ENCODE peak calls at places on chromosome 14, in ten cellular contexts. One of them, this sample, is unnamed.

GRCh38 chr14:61894452-61895077 is 132.3 kb downstream of the SNAPC1 start:
- DNase-seq in activated T-cell treated with anti-CD3 and anti-CD28 coated beads, Interleukin-2, amount 50 U/mL, for 24 hours: peak; percentile 56
- DNase-seq in heart left ventricle: peak; percentile 42
- DNase-seq in stimulated activated CD4-positive, alpha-beta T cell treated with anti-CD3 and anti-CD28 coated beads, Interleukin-1b, Interleukin-23, amount 100 ng/mL, for 24 hours: peak; percentile 52
- DNase-seq in NCI-H2171: peak; percentile 94
- DNase-seq in stimulated activated CD8-positive, alpha-beta memory T cell treated with anti-CD3 and anti-CD28 coated beads, Interleukin-2, amount 100 ng/mL, for 1 hour: no peak
- DNase-seq in AG08395: peak; percentile 72
- DNase-seq in AG20443: peak; percentile 81
- DNase-seq in mesothelial cell of epicardium: peak; percentile 40
- DNase-seq in fibroblast of mammary gland: peak; percentile 64
- DNase-seq in this sample: peak; percentile 63

GRCh38 chr14:21543426-21544350 is 17.5 kb upstream of the SALL2 start:
- DNase-seq in activated T-cell treated with anti-CD3 and anti-CD28 coated beads, Interleukin-2, amount 50 U/mL, for 24 hours: no peak
- DNase-seq in heart left ventricle: no peak
- DNase-seq in stimulated activated CD4-positive, alpha-beta T cell treated with anti-CD3 and anti-CD28 coated beads, Interleukin-1b, Interleukin-23, amount 100 ng/mL, for 24 hours: no peak
- DNase-seq in NCI-H2171: peak; percentile 77
- DNase-seq in stimulated activated CD8-positive, alpha-beta memory T cell treated with anti-CD3 and anti-CD28 coated beads, Interleukin-2, amount 100 ng/mL, for 1 hour: no peak
- DNase-seq in AG08395: no peak
- DNase-seq in AG20443: no peak
- DNase-seq in mesothelial cell of epicardium: no peak
- DNase-seq in fibroblast of mammary gland: no peak
- DNase-seq in this sample: no peak

GRCh38 chr14:102878970-102879460 is 43.4 kb upstream of the AMN start:
- DNase-seq in activated T-cell treated with anti-CD3 and anti-CD28 coated beads, Interleukin-2, amount 50 U/mL, for 24 hours: no peak
- DNase-seq in heart left ventricle: no peak
- DNase-seq in stimulated activated CD4-positive, alpha-beta T cell treated with anti-CD3 and anti-CD28 coated beads, Interleukin-1b, Interleukin-23, amount 100 ng/mL, for 24 hours: no peak
- DNase-seq in NCI-H2171: no peak
- DNase-seq in stimulated activated CD8-positive, alpha-beta memory T cell treated with anti-CD3 and anti-CD28 coated beads, Interleukin-2, amount 100 ng/mL, for 1 hour: no peak
- DNase-seq in AG08395: peak; percentile 19
- DNase-seq in AG20443: peak; percentile 47
- DNase-seq in mesothelial cell of epicardium: no peak
- DNase-seq in fibroblast of mammary gland: no peak
- DNase-seq in this sample: no peak

GRCh38 chr14:81165188-81165587 is 55.6 kb downstream of the GTF2A1 start:
- DNase-seq in activated T-cell treated with anti-CD3 and anti-CD28 coated beads, Interleukin-2, amount 50 U/mL, for 24 hours: no peak
- DNase-seq in heart left ventricle: no peak
- DNase-seq in stimulated activated CD4-positive, alpha-beta T cell treated with anti-CD3 and anti-CD28 coated beads, Interleukin-1b, Interleukin-23, amount 100 ng/mL, for 24 hours: no peak
- DNase-seq in NCI-H2171: no peak
- DNase-seq in stimulated activated CD8-positive, alpha-beta memory T cell treated with anti-CD3 and anti-CD28 coated beads, Interleukin-2, amount 100 ng/mL, for 1 hour: no peak
- DNase-seq in AG08395: no peak
- DNase-seq in AG20443: no peak
- DNase-seq in mesothelial cell of epicardium: no peak
- DNase-seq in fibroblast of mammary gland: no peak
- DNase-seq in this sample: no peak

GRCh38 chr14:64405295-64405694 is 17.1 kb downstream of the MTHFD1 start:
- DNase-seq in activated T-cell treated with anti-CD3 and anti-CD28 coated beads, Interleukin-2, amount 50 U/mL, for 24 hours: no peak
- DNase-seq in heart left ventricle: no peak
- DNase-seq in stimulated activated CD4-positive, alpha-beta T cell treated with anti-CD3 and anti-CD28 coated beads, Interleukin-1b, Interleukin-23, amount 100 ng/mL, for 24 hours: no peak
- DNase-seq in NCI-H2171: no peak
- DNase-seq in stimulated activated CD8-positive, alpha-beta memory T cell treated with anti-CD3 and anti-CD28 coated beads, Interleukin-2, amount 100 ng/mL, for 1 hour: no peak
- DNase-seq in AG08395: no peak
- DNase-seq in AG20443: no peak
- DNase-seq in mesothelial cell of epicardium: no peak
- DNase-seq in fibroblast of mammary gland: no peak
- DNase-seq in this sample: no peak

GRCh38 chr14:74569387-74569786 is 42.6 kb downstream of the LTBP2 start:
- DNase-seq in activated T-cell treated with anti-CD3 and anti-CD28 coated beads, Interleukin-2, amount 50 U/mL, for 24 hours: no peak
- DNase-seq in heart left ventricle: no peak
- DNase-seq in stimulated activated CD4-positive, alpha-beta T cell treated with anti-CD3 and anti-CD28 coated beads, Interleukin-1b, Interleukin-23, amount 100 ng/mL, for 24 hours: no peak
- DNase-seq in NCI-H2171: no peak
- DNase-seq in stimulated activated CD8-positive, alpha-beta memory T cell treated with anti-CD3 and anti-CD28 coated beads, Interleukin-2, amount 100 ng/mL, for 1 hour: no peak
- DNase-seq in AG08395: no peak
- DNase-seq in AG20443: no peak
- DNase-seq in mesothelial cell of epicardium: no peak
- DNase-seq in fibroblast of mammary gland: no peak
- DNase-seq in this sample: no peak

GRCh38 chr14:54976316-54976715 is 50.6 kb downstream of the WDHD1 start:
- DNase-seq in activated T-cell treated with anti-CD3 and anti-CD28 coated beads, Interleukin-2, amount 50 U/mL, for 24 hours: no peak
- DNase-seq in heart left ventricle: no peak
- DNase-seq in stimulated activated CD4-positive, alpha-beta T cell treated with anti-CD3 and anti-CD28 coated beads, Interleukin-1b, Interleukin-23, amount 100 ng/mL, for 24 hours: no peak
- DNase-seq in NCI-H2171: no peak
- DNase-seq in stimulated activated CD8-positive, alpha-beta memory T cell treated with anti-CD3 and anti-CD28 coated beads, Interleukin-2, amount 100 ng/mL, for 1 hour: no peak
- DNase-seq in AG08395: peak; percentile 49
- DNase-seq in AG20443: peak; percentile 50
- DNase-seq in mesothelial cell of epicardium: no peak
- DNase-seq in fibroblast of mammary gland: peak; percentile 82
- DNase-seq in this sample: no peak

GRCh38 chr14:49868720-49869114 is 16.1 kb upstream of the NEMF start:
- DNase-seq in activated T-cell treated with anti-CD3 and anti-CD28 coated beads, Interleukin-2, amount 50 U/mL, for 24 hours: no peak
- DNase-seq in heart left ventricle: no peak
- DNase-seq in stimulated activated CD4-positive, alpha-beta T cell treated with anti-CD3 and anti-CD28 coated beads, Interleukin-1b, Interleukin-23, amount 100 ng/mL, for 24 hours: no peak
- DNase-seq in NCI-H2171: no peak
- DNase-seq in stimulated activated CD8-positive, alpha-beta memory T cell treated with anti-CD3 and anti-CD28 coated beads, Interleukin-2, amount 100 ng/mL, for 1 hour: no peak
- DNase-seq in AG08395: no peak
- DNase-seq in AG20443: no peak
- DNase-seq in mesothelial cell of epicardium: no peak
- DNase-seq in fibroblast of mammary gland: no peak
- DNase-seq in this sample: no peak

GRCh38 chr14:94180655-94181271 is 6.6 kb downstream of the PPP4R4 start:
- DNase-seq in activated T-cell treated with anti-CD3 and anti-CD28 coated beads, Interleukin-2, amount 50 U/mL, for 24 hours: no peak
- DNase-seq in heart left ventricle: no peak
- DNase-seq in stimulated activated CD4-positive, alpha-beta T cell treated with anti-CD3 and anti-CD28 coated beads, Interleukin-1b, Interleukin-23, amount 100 ng/mL, for 24 hours: no peak
- DNase-seq in NCI-H2171: peak; percentile 70
- DNase-seq in stimulated activated CD8-positive, alpha-beta memory T cell treated with anti-CD3 and anti-CD28 coated beads, Interleukin-2, amount 100 ng/mL, for 1 hour: no peak
- DNase-seq in AG08395: peak; percentile 51
- DNase-seq in AG20443: peak; percentile 40
- DNase-seq in mesothelial cell of epicardium: no peak
- DNase-seq in fibroblast of mammary gland: peak; percentile 52
- DNase-seq in this sample: no peak

GRCh38 chr14:50061664-50062437 is 54.5 kb downstream of the VCPKMT start:
- DNase-seq in activated T-cell treated with anti-CD3 and anti-CD28 coated beads, Interleukin-2, amount 50 U/mL, for 24 hours: peak; percentile 76
- DNase-seq in heart left ventricle: no peak
- DNase-seq in stimulated activated CD4-positive, alpha-beta T cell treated with anti-CD3 and anti-CD28 coated beads, Interleukin-1b, Interleukin-23, amount 100 ng/mL, for 24 hours: no peak
- DNase-seq in NCI-H2171: peak; percentile 54
- DNase-seq in stimulated activated CD8-positive, alpha-beta memory T cell treated with anti-CD3 and anti-CD28 coated beads, Interleukin-2, amount 100 ng/mL, for 1 hour: no peak
- DNase-seq in AG08395: no peak
- DNase-seq in AG20443: no peak
- DNase-seq in mesothelial cell of epicardium: no peak
- DNase-seq in fibroblast of mammary gland: peak; percentile 40
- DNase-seq in this sample: no peak

GRCh38 chr14:39467889-39468524 is 35.8 kb upstream of the FBXO33 start:
- DNase-seq in activated T-cell treated with anti-CD3 and anti-CD28 coated beads, Interleukin-2, amount 50 U/mL, for 24 hours: no peak
- DNase-seq in heart left ventricle: no peak
- DNase-seq in stimulated activated CD4-positive, alpha-beta T cell treated with anti-CD3 and anti-CD28 coated beads, Interleukin-1b, Interleukin-23, amount 100 ng/mL, for 24 hours: no peak
- DNase-seq in NCI-H2171: no peak
- DNase-seq in stimulated activated CD8-positive, alpha-beta memory T cell treated with anti-CD3 and anti-CD28 coated beads, Interleukin-2, amount 100 ng/mL, for 1 hour: no peak
- DNase-seq in AG08395: no peak
- DNase-seq in AG20443: no peak
- DNase-seq in mesothelial cell of epicardium: no peak
- DNase-seq in fibroblast of mammary gland: peak; percentile 59
- DNase-seq in this sample: no peak

GRCh38 chr14:103836976-103837725 is 10.2 kb downstream of the PPP1R13B start:
- DNase-seq in activated T-cell treated with anti-CD3 and anti-CD28 coated beads, Interleukin-2, amount 50 U/mL, for 24 hours: no peak
- DNase-seq in heart left ventricle: no peak
- DNase-seq in stimulated activated CD4-positive, alpha-beta T cell treated with anti-CD3 and anti-CD28 coated beads, Interleukin-1b, Interleukin-23, amount 100 ng/mL, for 24 hours: no peak
- DNase-seq in NCI-H2171: no peak
- DNase-seq in stimulated activated CD8-positive, alpha-beta memory T cell treated with anti-CD3 and anti-CD28 coated beads, Interleukin-2, amount 100 ng/mL, for 1 hour: no peak
- DNase-seq in AG08395: no peak
- DNase-seq in AG20443: no peak
- DNase-seq in mesothelial cell of epicardium: no peak
- DNase-seq in fibroblast of mammary gland: no peak
- DNase-seq in this sample: no peak

GRCh38 chr14:46405095-46405494 is 246.5 kb downstream of the RPL10L start:
- DNase-seq in activated T-cell treated with anti-CD3 and anti-CD28 coated beads, Interleukin-2, amount 50 U/mL, for 24 hours: no peak
- DNase-seq in heart left ventricle: no peak
- DNase-seq in stimulated activated CD4-positive, alpha-beta T cell treated with anti-CD3 and anti-CD28 coated beads, Interleukin-1b, Interleukin-23, amount 100 ng/mL, for 24 hours: no peak
- DNase-seq in NCI-H2171: no peak
- DNase-seq in stimulated activated CD8-positive, alpha-beta memory T cell treated with anti-CD3 and anti-CD28 coated beads, Interleukin-2, amount 100 ng/mL, for 1 hour: no peak
- DNase-seq in AG08395: no peak
- DNase-seq in AG20443: no peak
- DNase-seq in mesothelial cell of epicardium: no peak
- DNase-seq in fibroblast of mammary gland: no peak
- DNase-seq in this sample: no peak

GRCh38 chr14:67514650-67515385 is 18.3 kb upstream of the PLEKHH1 start:
- DNase-seq in activated T-cell treated with anti-CD3 and anti-CD28 coated beads, Interleukin-2, amount 50 U/mL, for 24 hours: peak; percentile 69
- DNase-seq in heart left ventricle: peak; percentile 46
- DNase-seq in stimulated activated CD4-positive, alpha-beta T cell treated with anti-CD3 and anti-CD28 coated beads, Interleukin-1b, Interleukin-23, amount 100 ng/mL, for 24 hours: peak; percentile 13
- DNase-seq in NCI-H2171: peak; percentile 24
- DNase-seq in stimulated activated CD8-positive, alpha-beta memory T cell treated with anti-CD3 and anti-CD28 coated beads, Interleukin-2, amount 100 ng/mL, for 1 hour: no peak
- DNase-seq in AG08395: peak; percentile 48
- DNase-seq in AG20443: peak; percentile 79
- DNase-seq in mesothelial cell of epicardium: no peak
- DNase-seq in fibroblast of mammary gland: peak; percentile 31
- DNase-seq in this sample: peak; percentile 79

GRCh38 chr14:89013698-89014569 is 189.5 kb downstream of the TTC8 start:
- DNase-seq in activated T-cell treated with anti-CD3 and anti-CD28 coated beads, Interleukin-2, amount 50 U/mL, for 24 hours: no peak
- DNase-seq in heart left ventricle: no peak
- DNase-seq in stimulated activated CD4-positive, alpha-beta T cell treated with anti-CD3 and anti-CD28 coated beads, Interleukin-1b, Interleukin-23, amount 100 ng/mL, for 24 hours: no peak
- DNase-seq in NCI-H2171: peak; percentile 89
- DNase-seq in stimulated activated CD8-positive, alpha-beta memory T cell treated with anti-CD3 and anti-CD28 coated beads, Interleukin-2, amount 100 ng/mL, for 1 hour: no peak
- DNase-seq in AG08395: no peak
- DNase-seq in AG20443: no peak
- DNase-seq in mesothelial cell of epicardium: no peak
- DNase-seq in fibroblast of mammary gland: no peak
- DNase-seq in this sample: no peak

GRCh38 chr14:77000340-77001235 is 27.9 kb downstream of the IRF2BPL start:
- DNase-seq in activated T-cell treated with anti-CD3 and anti-CD28 coated beads, Interleukin-2, amount 50 U/mL, for 24 hours: no peak
- DNase-seq in heart left ventricle: no peak
- DNase-seq in stimulated activated CD4-positive, alpha-beta T cell treated with anti-CD3 and anti-CD28 coated beads, Interleukin-1b, Interleukin-23, amount 100 ng/mL, for 24 hours: no peak
- DNase-seq in NCI-H2171: peak; percentile 26
- DNase-seq in stimulated activated CD8-positive, alpha-beta memory T cell treated with anti-CD3 and anti-CD28 coated beads, Interleukin-2, amount 100 ng/mL, for 1 hour: no peak
- DNase-seq in AG08395: peak; percentile 78
- DNase-seq in AG20443: peak; percentile 81
- DNase-seq in mesothelial cell of epicardium: no peak
- DNase-seq in fibroblast of mammary gland: peak; percentile 39
- DNase-seq in this sample: peak; percentile 68

GRCh38 chr14:50600849-50601248 is 40.9 kb downstream of the ATL1 start:
- DNase-seq in activated T-cell treated with anti-CD3 and anti-CD28 coated beads, Interleukin-2, amount 50 U/mL, for 24 hours: no peak
- DNase-seq in heart left ventricle: no peak
- DNase-seq in stimulated activated CD4-positive, alpha-beta T cell treated with anti-CD3 and anti-CD28 coated beads, Interleukin-1b, Interleukin-23, amount 100 ng/mL, for 24 hours: no peak
- DNase-seq in NCI-H2171: no peak
- DNase-seq in stimulated activated CD8-positive, alpha-beta memory T cell treated with anti-CD3 and anti-CD28 coated beads, Interleukin-2, amount 100 ng/mL, for 1 hour: no peak
- DNase-seq in AG08395: no peak
- DNase-seq in AG20443: no peak
- DNase-seq in mesothelial cell of epicardium: no peak
- DNase-seq in fibroblast of mammary gland: peak; percentile 43
- DNase-seq in this sample: no peak

GRCh38 chr14:87952307-87953094 is 40.5 kb downstream of the GALC start:
- DNase-seq in activated T-cell treated with anti-CD3 and anti-CD28 coated beads, Interleukin-2, amount 50 U/mL, for 24 hours: no peak
- DNase-seq in heart left ventricle: no peak
- DNase-seq in stimulated activated CD4-positive, alpha-beta T cell treated with anti-CD3 and anti-CD28 coated beads, Interleukin-1b, Interleukin-23, amount 100 ng/mL, for 24 hours: no peak
- DNase-seq in NCI-H2171: no peak
- DNase-seq in stimulated activated CD8-positive, alpha-beta memory T cell treated with anti-CD3 and anti-CD28 coated beads, Interleukin-2, amount 100 ng/mL, for 1 hour: no peak
- DNase-seq in AG08395: no peak
- DNase-seq in AG20443: no peak
- DNase-seq in mesothelial cell of epicardium: no peak
- DNase-seq in fibroblast of mammary gland: no peak
- DNase-seq in this sample: no peak

GRCh38 chr14:67674139-67674479 is 323 bp downstream of the VTI1B start:
- DNase-seq in activated T-cell treated with anti-CD3 and anti-CD28 coated beads, Interleukin-2, amount 50 U/mL, for 24 hours: peak; percentile 67
- DNase-seq in heart left ventricle: peak; percentile 78
- DNase-seq in stimulated activated CD4-positive, alpha-beta T cell treated with anti-CD3 and anti-CD28 coated beads, Interleukin-1b, Interleukin-23, amount 100 ng/mL, for 24 hours: peak; percentile 33
- DNase-seq in NCI-H2171: peak; percentile 72
- DNase-seq in stimulated activated CD8-positive, alpha-beta memory T cell treated with anti-CD3 and anti-CD28 coated beads, Interleukin-2, amount 100 ng/mL, for 1 hour: peak; percentile 4
- DNase-seq in AG08395: peak; percentile 73
- DNase-seq in AG20443: peak; percentile 81
- DNase-seq in mesothelial cell of epicardium: peak; percentile 60
- DNase-seq in fibroblast of mammary gland: peak; percentile 40
- DNase-seq in this sample: peak; percentile 77

GRCh38 chr14:69152181-69152943 is 557 bp downstream of the DCAF5 start:
- DNase-seq in activated T-cell treated with anti-CD3 and anti-CD28 coated beads, Interleukin-2, amount 50 U/mL, for 24 hours: peak; percentile 54
- DNase-seq in heart left ventricle: peak; percentile 32
- DNase-seq in stimulated activated CD4-positive, alpha-beta T cell treated with anti-CD3 and anti-CD28 coated beads, Interleukin-1b, Interleukin-23, amount 100 ng/mL, for 24 hours: peak; percentile 23
- DNase-seq in NCI-H2171: peak; percentile 74
- DNase-seq in stimulated activated CD8-positive, alpha-beta memory T cell treated with anti-CD3 and anti-CD28 coated beads, Interleukin-2, amount 100 ng/mL, for 1 hour: no peak
- DNase-seq in AG08395: peak; percentile 16
- DNase-seq in AG20443: peak; percentile 24
- DNase-seq in mesothelial cell of epicardium: peak; percentile 26
- DNase-seq in fibroblast of mammary gland: peak; percentile 40
- DNase-seq in this sample: peak; percentile 45

GRCh38 chr14:78154827-78155226 is 15.3 kb upstream of the NRXN3 start:
- DNase-seq in activated T-cell treated with anti-CD3 and anti-CD28 coated beads, Interleukin-2, amount 50 U/mL, for 24 hours: no peak
- DNase-seq in heart left ventricle: no peak
- DNase-seq in stimulated activated CD4-positive, alpha-beta T cell treated with anti-CD3 and anti-CD28 coated beads, Interleukin-1b, Interleukin-23, amount 100 ng/mL, for 24 hours: no peak
- DNase-seq in NCI-H2171: no peak
- DNase-seq in stimulated activated CD8-positive, alpha-beta memory T cell treated with anti-CD3 and anti-CD28 coated beads, Interleukin-2, amount 100 ng/mL, for 1 hour: no peak
- DNase-seq in AG08395: no peak
- DNase-seq in AG20443: no peak
- DNase-seq in mesothelial cell of epicardium: no peak
- DNase-seq in fibroblast of mammary gland: no peak
- DNase-seq in this sample: no peak

GRCh38 chr14:94936411-94936892 is 166.5 kb upstream of the GSC start:
- DNase-seq in activated T-cell treated with anti-CD3 and anti-CD28 coated beads, Interleukin-2, amount 50 U/mL, for 24 hours: no peak
- DNase-seq in heart left ventricle: peak; percentile 46
- DNase-seq in stimulated activated CD4-positive, alpha-beta T cell treated with anti-CD3 and anti-CD28 coated beads, Interleukin-1b, Interleukin-23, amount 100 ng/mL, for 24 hours: no peak
- DNase-seq in NCI-H2171: peak; percentile 87
- DNase-seq in stimulated activated CD8-positive, alpha-beta memory T cell treated with anti-CD3 and anti-CD28 coated beads, Interleukin-2, amount 100 ng/mL, for 1 hour: no peak
- DNase-seq in AG08395: peak; percentile 83
- DNase-seq in AG20443: peak; percentile 85
- DNase-seq in mesothelial cell of epicardium: peak; percentile 54
- DNase-seq in fibroblast of mammary gland: peak; percentile 55
- DNase-seq in this sample: peak; percentile 46

GRCh38 chr14:71448431-71449315 is 483.6 kb upstream of the RGS6 start:
- DNase-seq in activated T-cell treated with anti-CD3 and anti-CD28 coated beads, Interleukin-2, amount 50 U/mL, for 24 hours: no peak
- DNase-seq in heart left ventricle: no peak
- DNase-seq in stimulated activated CD4-positive, alpha-beta T cell treated with anti-CD3 and anti-CD28 coated beads, Interleukin-1b, Interleukin-23, amount 100 ng/mL, for 24 hours: no peak
- DNase-seq in NCI-H2171: no peak
- DNase-seq in stimulated activated CD8-positive, alpha-beta memory T cell treated with anti-CD3 and anti-CD28 coated beads, Interleukin-2, amount 100 ng/mL, for 1 hour: no peak
- DNase-seq in AG08395: no peak
- DNase-seq in AG20443: no peak
- DNase-seq in mesothelial cell of epicardium: no peak
- DNase-seq in fibroblast of mammary gland: peak; percentile 15
- DNase-seq in this sample: no peak

GRCh38 chr14:105496831-105497591 is 6.0 kb downstream of the TEDC1 start:
- DNase-seq in activated T-cell treated with anti-CD3 and anti-CD28 coated beads, Interleukin-2, amount 50 U/mL, for 24 hours: no peak
- DNase-seq in heart left ventricle: no peak
- DNase-seq in stimulated activated CD4-positive, alpha-beta T cell treated with anti-CD3 and anti-CD28 coated beads, Interleukin-1b, Interleukin-23, amount 100 ng/mL, for 24 hours: no peak
- DNase-seq in NCI-H2171: no peak
- DNase-seq in stimulated activated CD8-positive, alpha-beta memory T cell treated with anti-CD3 and anti-CD28 coated beads, Interleukin-2, amount 100 ng/mL, for 1 hour: no peak
- DNase-seq in AG08395: no peak
- DNase-seq in AG20443: no peak
- DNase-seq in mesothelial cell of epicardium: no peak
- DNase-seq in fibroblast of mammary gland: no peak
- DNase-seq in this sample: no peak

GRCh38 chr14:54599932-54600331 is 33.0 kb downstream of the SAMD4A start:
- DNase-seq in activated T-cell treated with anti-CD3 and anti-CD28 coated beads, Interleukin-2, amount 50 U/mL, for 24 hours: no peak
- DNase-seq in heart left ventricle: no peak
- DNase-seq in stimulated activated CD4-positive, alpha-beta T cell treated with anti-CD3 and anti-CD28 coated beads, Interleukin-1b, Interleukin-23, amount 100 ng/mL, for 24 hours: no peak
- DNase-seq in NCI-H2171: no peak
- DNase-seq in stimulated activated CD8-positive, alpha-beta memory T cell treated with anti-CD3 and anti-CD28 coated beads, Interleukin-2, amount 100 ng/mL, for 1 hour: no peak
- DNase-seq in AG08395: no peak
- DNase-seq in AG20443: no peak
- DNase-seq in mesothelial cell of epicardium: no peak
- DNase-seq in fibroblast of mammary gland: peak; percentile 37
- DNase-seq in this sample: no peak

GRCh38 chr14:103820908-103821307 is 26.5 kb downstream of the PPP1R13B start:
- DNase-seq in activated T-cell treated with anti-CD3 and anti-CD28 coated beads, Interleukin-2, amount 50 U/mL, for 24 hours: no peak
- DNase-seq in heart left ventricle: no peak
- DNase-seq in stimulated activated CD4-positive, alpha-beta T cell treated with anti-CD3 and anti-CD28 coated beads, Interleukin-1b, Interleukin-23, amount 100 ng/mL, for 24 hours: no peak
- DNase-seq in NCI-H2171: no peak
- DNase-seq in stimulated activated CD8-positive, alpha-beta memory T cell treated with anti-CD3 and anti-CD28 coated beads, Interleukin-2, amount 100 ng/mL, for 1 hour: no peak
- DNase-seq in AG08395: no peak
- DNase-seq in AG20443: no peak
- DNase-seq in mesothelial cell of epicardium: no peak
- DNase-seq in fibroblast of mammary gland: no peak
- DNase-seq in this sample: no peak

GRCh38 chr14:91154851-91155625 is 41.2 kb downstream of the DGLUCY start:
- DNase-seq in activated T-cell treated with anti-CD3 and anti-CD28 coated beads, Interleukin-2, amount 50 U/mL, for 24 hours: no peak
- DNase-seq in heart left ventricle: no peak
- DNase-seq in stimulated activated CD4-positive, alpha-beta T cell treated with anti-CD3 and anti-CD28 coated beads, Interleukin-1b, Interleukin-23, amount 100 ng/mL, for 24 hours: no peak
- DNase-seq in NCI-H2171: peak; percentile 89
- DNase-seq in stimulated activated CD8-positive, alpha-beta memory T cell treated with anti-CD3 and anti-CD28 coated beads, Interleukin-2, amount 100 ng/mL, for 1 hour: peak; percentile 14
- DNase-seq in AG08395: peak; percentile 30
- DNase-seq in AG20443: no peak
- DNase-seq in mesothelial cell of epicardium: no peak
- DNase-seq in fibroblast of mammary gland: peak; percentile 72
- DNase-seq in this sample: no peak

GRCh38 chr14:104656014-104656714 is 33.3 kb upstream of the INF2 start:
- DNase-seq in activated T-cell treated with anti-CD3 and anti-CD28 coated beads, Interleukin-2, amount 50 U/mL, for 24 hours: no peak
- DNase-seq in heart left ventricle: no peak
- DNase-seq in stimulated activated CD4-positive, alpha-beta T cell treated with anti-CD3 and anti-CD28 coated beads, Interleukin-1b, Interleukin-23, amount 100 ng/mL, for 24 hours: no peak
- DNase-seq in NCI-H2171: peak; percentile 65
- DNase-seq in stimulated activated CD8-positive, alpha-beta memory T cell treated with anti-CD3 and anti-CD28 coated beads, Interleukin-2, amount 100 ng/mL, for 1 hour: no peak
- DNase-seq in AG08395: no peak
- DNase-seq in AG20443: no peak
- DNase-seq in mesothelial cell of epicardium: no peak
- DNase-seq in fibroblast of mammary gland: no peak
- DNase-seq in this sample: no peak